ENCODE peak calls at places on chromosomes 16 and 17, in ten cellular contexts. M, L, H, F, B, S, Y, K, P and J are unnamed samples.
A peak's percentile ranks its signal among the peaks of the same experiment; 100 is the strongest.

GRCh38 chr16:67649494-67649931 is 4.6 kb downstream of the CARMIL2 start:
- DNase-seq in M (no peak), L (no peak), H (no peak), F (no peak), B (no peak), S (no peak), Y (no peak), K (no peak), P (no peak), J (no peak)

GRCh38 chr17:1878419-1879121 is 48.8 kb downstream of the RPA1 start:
- DNase-seq in M (no peak), L (no peak), H (no peak), F (no peak), B (no peak), S (no peak), Y (no peak), K (no peak), P (no peak), J (no peak)

GRCh38 chr16:55625843-55626242 is 29.9 kb upstream of the SLC6A2 start:
- DNase-seq in M (no peak), L (no peak), H (no peak), F (no peak), B (no peak), S (no peak), Y (no peak), K (no peak), P (no peak), J (no peak)

GRCh38 chr16:22813223-22813945 is 578 bp upstream of the HS3ST2 start:
- DNase-seq in M (no peak), L (no peak), H (peak; percentile 56), F (no peak), B (no peak), S (no peak), Y (no peak), K (peak; percentile 0), P (peak; percentile 70), J (no peak)

GRCh38 chr17:44397479-44398440 is 8.3 kb upstream of the ITGA2B start:
- DNase-seq in M (no peak), L (no peak), H (no peak), F (no peak), B (no peak), S (no peak), Y (no peak), K (no peak), P (no peak), J (no peak)

GRCh38 chr17:27485711-27486495 is 29.7 kb downstream of the KSR1 start:
- DNase-seq in M (no peak), L (no peak), H (no peak), F (no peak), B (no peak), S (no peak), Y (no peak), K (no peak), P (no peak), J (no peak)

GRCh38 chr17:66625321-66625767 is 209.6 kb upstream of the CACNG5 start:
- DNase-seq in M (peak; percentile 37), L (peak; percentile 34), H (no peak), F (no peak), B (no peak), S (no peak), Y (peak; percentile 51), K (peak; percentile 20), P (peak; percentile 29), J (peak; percentile 28)

GRCh38 chr16:3861808-3862451 is 18.6 kb downstream of the CREBBP start:
- DNase-seq in M (peak; percentile 76), L (no peak), H (no peak), F (no peak), B (no peak), S (no peak), Y (peak; percentile 50), K (peak; percentile 37), P (no peak), J (no peak)

GRCh38 chr16:84150926-84151325 is 5.8 kb downstream of the DNAAF1 start:
- DNase-seq in M (no peak), L (no peak), H (no peak), F (no peak), B (no peak), S (no peak), Y (no peak), K (no peak), P (no peak), J (no peak)

GRCh38 chr16:15913046-15913698 is 24.8 kb upstream of the CEP20 start:
- DNase-seq in M (no peak), L (no peak), H (no peak), F (no peak), B (no peak), S (no peak), Y (no peak), K (no peak), P (no peak), J (no peak)

GRCh38 chr17:55238931-55239297 is 25.8 kb upstream of the HLF start:
- DNase-seq in M (no peak), L (peak; percentile 57), H (peak; percentile 13), F (no peak), B (no peak), S (peak; percentile 10), Y (no peak), K (no peak), P (no peak), J (no peak)

GRCh38 chr16:9119795-9120194 is 28.4 kb downstream of the HAPSTR1 start:
- DNase-seq in M (no peak), L (no peak), H (no peak), F (no peak), B (no peak), S (no peak), Y (peak; percentile 78), K (no peak), P (peak; percentile 46), J (no peak)

GRCh38 chr17:36840796-36841195 is 96.5 kb upstream of the LHX1 start:
- DNase-seq in M (no peak), L (no peak), H (no peak), F (no peak), B (no peak), S (no peak), Y (no peak), K (no peak), P (no peak), J (no peak)

GRCh38 chr16:66605177-66605999 is 884 bp downstream of the CMTM3 start:
- DNase-seq in M (peak; percentile 24), L (no peak), H (no peak), F (no peak), B (peak; percentile 27), S (no peak), Y (peak; percentile 15), K (no peak), P (peak; percentile 82), J (no peak)

GRCh38 chr16:14199624-14200023 is 128.5 kb downstream of the MRTFB start:
- DNase-seq in M (peak; percentile 13), L (no peak), H (no peak), F (no peak), B (no peak), S (no peak), Y (peak; percentile 31), K (no peak), P (no peak), J (no peak)

GRCh38 chr16:56277040-56277439 is 85.8 kb downstream of the GNAO1 start:
- DNase-seq in M (peak; percentile 8), L (no peak), H (no peak), F (no peak), B (no peak), S (no peak), Y (no peak), K (no peak), P (no peak), J (no peak)

GRCh38 chr17:36931697-36932382 is 5.4 kb upstream of the LHX1 start:
- DNase-seq in M (no peak), L (no peak), H (no peak), F (no peak), B (no peak), S (no peak), Y (no peak), K (no peak), P (peak; percentile 39), J (peak; percentile 21)

GRCh38 chr17:27879987-27880608 is 13.1 kb downstream of the LYRM9 start:
- DNase-seq in M (peak; percentile 65), L (peak; percentile 82), H (peak; percentile 69), F (no peak), B (peak; percentile 57), S (peak; percentile 59), Y (peak; percentile 44), K (peak; percentile 66), P (peak; percentile 85), J (peak; percentile 75)

GRCh38 chr17:48854774-48855476 is 24.1 kb downstream of the CALCOCO2 start:
- DNase-seq in M (no peak), L (no peak), H (no peak), F (no peak), B (no peak), S (no peak), Y (no peak), K (no peak), P (no peak), J (no peak)

GRCh38 chr16:81647527-81647926 is 131.6 kb upstream of the PLCG2 start:
- DNase-seq in M (peak; percentile 89), L (no peak), H (no peak), F (peak; percentile 56), B (no peak), S (no peak), Y (peak; percentile 66), K (no peak), P (peak; percentile 82), J (no peak)